ENCODE peak calls at places on chromosome 9, in four cellular contexts. Y is IMR-90, M is neural progenitor cell, R is ascending aorta. W is an unnamed sample.

GRCh38 chr9:74577956-74578355 is 80.8 kb downstream of the RORB start:
- DNase-seq in Y (peak; percentile 3), M (peak; percentile 11), R (no peak), W (no peak)

GRCh38 chr9:89116064-89116817 is 62.4 kb downstream of the SHC3 start:
- DNase-seq in R (no peak), Y (peak; percentile 95), M (no peak), W (no peak)

GRCh38 chr9:21682981-21683380 is 119.5 kb upstream of the MTAP start:
- DNase-seq in M (no peak), R (no peak), Y (peak; percentile 49), W (no peak)

GRCh38 chr9:107733530-107733907 is 243.9 kb upstream of the KLF4 start:
- DNase-seq in Y (no peak), R (peak; percentile 35), M (no peak), W (no peak)

GRCh38 chr9:121725008-121725795 is 73.8 kb downstream of the DAB2IP start:
- DNase-seq in R (peak; percentile 90), Y (peak; percentile 100), M (no peak), W (peak; percentile 70)

GRCh38 chr9:72557549-72557948 is 36.1 kb downstream of the TMC1 start:
- DNase-seq in Y (peak; percentile 97), R (no peak), M (no peak), W (peak; percentile 27)

GRCh38 chr9:125705893-125706292 is 1.1 kb downstream of the MAPKAP1 start:
- DNase-seq in Y (no peak), M (no peak), R (no peak), W (no peak)

GRCh38 chr9:14156046-14156445 is 157.9 kb downstream of the NFIB start:
- DNase-seq in M (no peak), Y (no peak), R (no peak), W (no peak)

GRCh38 chr9:106305428-106306133 is 557.4 kb upstream of the ZNF462 start:
- DNase-seq in R (no peak), Y (no peak), M (no peak), W (no peak)

GRCh38 chr9:18060304-18060934 is 413.5 kb upstream of the ADAMTSL1 start:
- DNase-seq in R (no peak), Y (no peak), M (no peak), W (no peak)

GRCh38 chr9:573551-574410 is 267.7 kb upstream of the DMRT1 start:
- DNase-seq in R (no peak), M (peak; percentile 43), Y (no peak), W (no peak)

GRCh38 chr9:93895535-93895934 is 59.6 kb downstream of the BARX1 start:
- DNase-seq in R (no peak), M (no peak), Y (no peak), W (no peak)

GRCh38 chr9:134704499-134704898 is 62.9 kb downstream of the COL5A1 start:
- DNase-seq in R (no peak), M (no peak), Y (no peak), W (no peak)

GRCh38 chr9:72828281-72828731 is 124.5 kb downstream of the ALDH1A1 start:
- DNase-seq in R (no peak), M (peak; percentile 13), Y (no peak), W (no peak)

GRCh38 chr9:80188579-80188978 is 616.8 kb downstream of the TLE4 start:
- DNase-seq in R (no peak), Y (no peak), M (no peak), W (no peak)

GRCh38 chr9:128716581-128717254 is 7.2 kb downstream of the ZDHHC12 start:
- DNase-seq in M (no peak), Y (no peak), R (no peak), W (no peak)

GRCh38 chr9:126366366-126367011 is 39.9 kb downstream of the MVB12B start:
- DNase-seq in R (no peak), M (no peak), Y (no peak), W (no peak)

GRCh38 chr9:81607593-81608288 is 81.6 kb downstream of the TLE1 start:
- DNase-seq in R (no peak), M (no peak), Y (no peak), W (no peak)

GRCh38 chr9:33377089-33377715 is 25.2 kb downstream of the AQP7 start:
- DNase-seq in Y (no peak), R (no peak), M (no peak), W (no peak)

GRCh38 chr9:134326754-134327526 is 685 bp downstream of the RXRA start:
- DNase-seq in M (peak; percentile 67), R (no peak), Y (peak; percentile 31), W (no peak)

GRCh38 chr9:94031380-94031779 is 52.9 kb upstream of the PTPDC1 start:
- DNase-seq in R (no peak), M (no peak), Y (no peak), W (no peak)

GRCh38 chr9:127218818-127219217 is 45.8 kb upstream of the GARNL3 start:
- DNase-seq in Y (no peak), R (no peak), M (no peak), W (no peak)

GRCh38 chr9:94927048-94927761 is 200.7 kb downstream of the AOPEP start:
- DNase-seq in R (no peak), M (no peak), Y (no peak), W (no peak)

GRCh38 chr9:134462304-134462703 is 136.0 kb downstream of the RXRA start:
- DNase-seq in R (no peak), M (no peak), Y (no peak), W (no peak)

GRCh38 chr9:135480071-135480941 is 724 bp downstream of the PPP1R26 start:
- DNase-seq in M (peak; percentile 65), R (no peak), Y (peak; percentile 20), W (no peak)

GRCh38 chr9:2192356-2192979 is 177.3 kb downstream of the SMARCA2 start:
- DNase-seq in R (no peak), Y (peak; percentile 13), M (no peak), W (no peak)

GRCh38 chr9:2195211-2195610 is 180.1 kb downstream of the SMARCA2 start:
- DNase-seq in M (no peak), Y (no peak), R (no peak), W (no peak)

GRCh38 chr9:2198956-2199635 is 183.9 kb downstream of the SMARCA2 start:
- DNase-seq in Y (no peak), M (no peak), R (no peak), W (no peak)

GRCh38 chr9:2193565-2193964 is 178.4 kb downstream of the SMARCA2 start:
- DNase-seq in Y (no peak), M (no peak), R (no peak), W (no peak)
- TF ChIP-seq CTCF in Y (no peak), M (peak; percentile 16), R (no peak), W (no peak)

DNA sequence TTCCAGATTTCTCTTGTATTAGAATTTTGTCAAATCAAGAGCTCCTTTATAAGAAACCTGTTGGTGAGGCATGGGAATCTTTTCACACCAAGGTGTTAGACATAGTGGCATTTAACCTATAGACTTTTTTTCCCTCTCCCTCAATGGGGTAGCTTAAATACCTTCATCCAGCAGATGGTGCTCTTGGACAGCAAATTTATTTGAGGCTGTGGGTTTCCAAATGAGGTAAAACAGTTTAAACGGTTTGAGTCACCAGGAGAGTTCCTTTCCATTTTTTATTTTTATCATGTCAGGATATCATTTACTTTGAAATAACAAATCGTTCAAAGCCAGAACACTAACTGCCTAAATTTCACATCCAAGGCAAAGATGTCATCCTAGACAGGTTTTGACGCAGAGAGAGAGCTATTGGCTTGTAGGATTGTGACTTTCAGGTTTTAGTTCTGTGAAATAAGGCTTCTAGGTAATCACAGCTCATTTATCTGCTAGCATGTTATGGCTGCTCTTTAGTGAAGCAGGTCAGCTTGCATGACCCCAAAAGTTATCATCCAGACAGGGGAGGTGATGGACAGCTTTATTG is 69.7 kb downstream of the KDM4C start:
- DNase-seq in R (no peak), M (peak; percentile 73), Y (peak; percentile 54), W (no peak)
- TF ChIP-seq CTCF in R (peak; percentile 53), M (peak; percentile 85), Y (peak; percentile 76), W (no peak)

GRCh38 chr9:19552693-19553092 is 143.9 kb downstream of the ACER2 start:
- DNase-seq in Y (no peak), R (no peak), M (no peak), W (no peak)

GRCh38 chr9:19550009-19550408 is 141.2 kb downstream of the ACER2 start:
- DNase-seq in R (no peak), Y (no peak), M (no peak), W (no peak)

GRCh38 chr9:19552282-19552681 is 143.5 kb downstream of the ACER2 start:
- DNase-seq in M (no peak), R (no peak), Y (no peak), W (no peak)

GRCh38 chr9:19553441-19553840 is 144.6 kb downstream of the ACER2 start:
- DNase-seq in Y (no peak), M (no peak), R (no peak), W (no peak)

GRCh38 chr9:19551124-19551929 is 142.5 kb downstream of the ACER2 start:
- DNase-seq in M (peak; percentile 34), Y (peak; percentile 2), R (no peak), W (no peak)
- TF ChIP-seq CTCF in M (no peak), Y (no peak), R (no peak), W (no peak)

GRCh38 chr9:114085404-114085803 is 7.3 kb upstream of the AMBP start:
- DNase-seq in R (no peak), M (no peak), Y (no peak), W (no peak)
- TF ChIP-seq CTCF in R (no peak), M (no peak), Y (no peak), W (no peak)

DNA sequence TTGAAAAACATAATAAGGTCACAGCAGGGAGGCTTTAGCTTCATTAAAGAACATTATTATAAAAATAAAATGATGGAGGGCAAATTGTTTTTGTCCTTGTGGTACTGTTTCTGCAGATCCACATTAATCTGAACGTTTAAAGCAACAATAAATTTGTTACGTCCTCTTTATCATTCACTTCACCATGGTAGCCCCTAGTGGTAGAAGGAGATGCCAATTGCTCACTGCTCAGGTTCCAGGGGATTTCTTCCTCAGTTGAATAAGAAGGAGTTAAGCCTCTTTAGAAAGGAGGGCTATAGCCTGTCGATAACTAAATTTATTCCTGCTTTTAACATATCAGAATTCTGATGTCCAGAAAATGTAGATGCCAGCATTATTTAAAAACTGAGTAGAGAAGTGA is 692.4 kb downstream of the PTPRD start:
- DNase-seq in M (peak; percentile 53), Y (no peak), R (no peak), W (no peak)
- TF ChIP-seq CTCF in M (peak; percentile 66), Y (no peak), R (no peak), W (no peak)

DNA sequence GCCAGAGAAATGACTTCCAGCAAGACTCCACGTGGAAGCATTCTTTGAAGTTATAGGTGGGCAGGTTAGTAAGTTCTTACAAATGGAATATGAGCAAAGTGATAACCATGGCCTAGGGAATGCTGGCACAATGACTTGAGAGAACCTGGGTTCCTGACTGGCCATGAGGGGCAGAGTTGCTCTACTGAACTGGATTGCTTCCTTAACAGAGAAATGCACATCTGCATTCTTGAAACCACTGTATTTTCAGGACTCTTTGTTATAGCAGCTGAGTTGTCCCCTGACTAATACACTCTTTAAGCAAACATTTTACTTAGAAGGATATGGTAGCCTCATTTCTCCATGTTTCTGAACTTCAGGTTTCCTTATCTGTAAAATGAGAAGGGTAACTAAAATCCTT is 108.3 kb upstream of the GNA14 start:
- DNase-seq in Y (peak; percentile 17), M (no peak), R (no peak), W (no peak)
- TF ChIP-seq CTCF in Y (no peak), M (no peak), R (no peak), W (no peak)

W was measured in omental fat pad.